ENCODE peak calls at places on chromosome 15, in six cellular contexts. R, Y, A, N, O and S are unnamed samples.

GRCh38 chr15:39908186-39908585 is 11.9 kb downstream of the GPR176 start:
- DNase-seq in O (peak), A (no peak), Y (peak), N (peak), R (no peak), S (no peak)

GRCh38 chr15:45747426-45747825 is 112.6 kb downstream of the SQOR start:
- DNase-seq in R (no peak), A (no peak), N (no peak), Y (no peak), O (no peak), S (no peak)

GRCh38 chr15:63600001-63600645 is 2.9 kb downstream of the FBXL22 start:
- DNase-seq in A (no peak), Y (no peak), R (peak), N (no peak), O (no peak), S (no peak)

GRCh38 chr15:88650556-88650955 is 11.7 kb downstream of the ISG20 start:
- DNase-seq in N (no peak), O (no peak), R (no peak), Y (no peak), A (no peak), S (no peak)

GRCh38 chr15:35545316-35545824 is 595 bp downstream of the DPH6 start:
- DNase-seq in A (no peak), Y (peak), R (peak), N (peak), O (peak), S (peak)

GRCh38 chr15:64474846-64475245 is 14.5 kb downstream of the ZNF609 start:
- DNase-seq in O (no peak), N (no peak), A (no peak), R (no peak), Y (no peak), S (no peak)

GRCh38 chr15:84911879-84912660 is 27.6 kb downstream of the SLC28A1 start:
- DNase-seq in N (peak), O (peak), Y (peak), A (no peak), R (no peak), S (peak)

GRCh38 chr15:74172751-74173544 is 562 bp upstream of the ISLR start:
- DNase-seq in R (peak), O (peak), A (no peak), Y (no peak), N (no peak), S (peak)

GRCh38 chr15:80174017-80174746 is 21.4 kb downstream of the FAH start:
- DNase-seq in A (no peak), O (peak), Y (peak), R (no peak), N (peak), S (no peak)

GRCh38 chr15:79088426-79089205 is 2.0 kb downstream of the RASGRF1 start:
- DNase-seq in N (no peak), R (no peak), Y (no peak), O (no peak), A (no peak), S (no peak)

GRCh38 chr15:92082217-92082843 is 228.8 kb downstream of the SLCO3A1 start:
- DNase-seq in A (no peak), R (peak), N (peak), O (peak), Y (peak), S (peak)

GRCh38 chr15:40217166-40217785 is 21.6 kb upstream of the PAK6 start:
- DNase-seq in N (peak), A (no peak), O (peak), R (peak), Y (peak), S (no peak)

GRCh38 chr15:58221591-58222241 is 83.5 kb downstream of the AQP9 start:
- DNase-seq in Y (peak), A (no peak), N (peak), O (peak), R (peak), S (no peak)

GRCh38 chr15:90059208-90059985 is 42.9 kb downstream of the IDH2 start:
- DNase-seq in A (peak), N (no peak), O (no peak), R (peak), Y (no peak), S (peak)

GRCh38 chr15:64851503-64851840 is 9.8 kb downstream of the PLEKHO2 start:
- DNase-seq in O (peak), A (no peak), R (no peak), Y (peak), N (peak), S (peak)

GRCh38 chr15:96410175-96411055 is 79.9 kb downstream of the NR2F2 start:
- DNase-seq in N (no peak), Y (no peak), A (no peak), O (no peak), R (no peak), S (no peak)

GRCh38 chr15:64452988-64453688 is 7.2 kb upstream of the ZNF609 start:
- DNase-seq in N (no peak), O (no peak), R (no peak), Y (no peak), A (no peak), S (no peak)

GRCh38 chr15:99343208-99343607 is 91.9 kb downstream of the LRRC28 start:
- DNase-seq in A (no peak), N (no peak), R (no peak), Y (no peak), O (no peak), S (no peak)

GRCh38 chr15:74391604-74392401 is 24.4 kb upstream of the CYP11A1 start:
- DNase-seq in R (no peak), A (no peak), O (no peak), Y (no peak), N (no peak), S (no peak)

GRCh38 chr15:83068054-83068453 is 1.0 kb upstream of the BTBD1 start:
- DNase-seq in N (no peak), Y (no peak), R (no peak), O (no peak), A (no peak), S (no peak)